ENCODE peak calls at places on chromosomes 7 and 10, in seven cellular contexts. O is thoracic aorta, A is SK-N-SH, P is IMR-90, S is right cardiac atrium, I is lower lobe of right lung, G is upper lobe of right lung. R is an unnamed sample. For H3K9me3, the result is how much of the 10 kb centered on the place peaks cover.

GRCh38 chr7:12623223-12623622 is 52.7 kb downstream of the SCIN start:
- DNase-seq in O (no peak), G (no peak), P (no peak), I (no peak), S (no peak), A (no peak), R (no peak)

GRCh38 chr7:40583653-40584424 is 449.0 kb downstream of the SUGCT start:
- DNase-seq in A (no peak), I (no peak), S (no peak), O (no peak), P (no peak), G (no peak), R (no peak)

GRCh38 chr10:59831658-59832503 is 74.5 kb downstream of the CCDC6 start:
- DNase-seq in S (no peak), P (no peak), A (no peak), O (no peak), G (no peak), I (no peak), R (no peak)

GRCh38 chr7:21568762-21569161 is 25.9 kb downstream of the DNAH11 start:
- DNase-seq in G (no peak), S (no peak), P (no peak), O (no peak), I (no peak), A (peak), R (no peak)

GRCh38 chr7:42263971-42264370 is 27.0 kb upstream of the GLI3 start:
- DNase-seq in P (no peak), G (no peak), S (peak), I (no peak), A (no peak), O (no peak), R (no peak)

GRCh38 chr10:4188406-4188805 is 403.4 kb upstream of the KLF6 start:
- DNase-seq in S (no peak), A (no peak), G (no peak), O (no peak), I (no peak), P (no peak), R (no peak)

GRCh38 chr7:105618016-105618296 is 36.7 kb upstream of the EFCAB10 start:
- DNase-seq in G (peak), A (no peak), I (no peak), P (no peak), S (no peak), O (no peak), R (no peak)

GRCh38 chr7:82677493-82677892 is 233.9 kb upstream of the CACNA2D1 start:
- DNase-seq in A (no peak), P (peak), S (peak), G (no peak), O (no peak), I (no peak), R (peak)

GRCh38 chr7:50721661-50722259 is 60.9 kb downstream of the GRB10 start:
- DNase-seq in A (no peak), P (no peak), O (no peak), I (no peak), S (peak), G (no peak), R (no peak)

GRCh38 chr7:85512802-85513201 is 325.9 kb upstream of the SEMA3D start:
- DNase-seq in I (no peak), G (no peak), O (no peak), A (no peak), P (no peak), S (no peak), R (no peak)

GRCh38 chr7:111486472-111487142 is 75.7 kb downstream of the IMMP2L start:
- DNase-seq in I (no peak), O (no peak), P (peak), G (no peak), S (no peak), A (peak), R (no peak)

DNA sequence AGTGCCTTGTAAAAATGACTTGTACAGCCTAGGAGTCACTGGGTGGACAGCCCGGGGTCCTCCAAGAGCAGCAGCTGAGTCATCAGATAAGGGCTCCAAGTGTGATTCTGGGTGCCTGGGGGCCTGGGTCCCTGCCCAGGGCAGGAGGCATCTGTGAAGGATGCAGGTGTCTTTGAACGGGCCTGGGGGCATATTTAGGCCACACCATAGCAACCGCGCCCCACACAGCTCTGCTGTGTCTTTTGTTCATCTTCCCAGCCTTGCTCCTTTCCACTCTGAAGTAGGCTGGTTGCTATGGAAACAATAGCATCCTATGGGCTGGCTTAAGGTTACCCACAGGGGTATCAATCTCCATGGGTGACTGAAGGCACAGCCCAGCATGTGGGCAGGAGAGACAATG is 324.7 kb downstream of the TCERG1L start:
- DNase-seq in P (no peak), I (no peak), A (no peak), O (no peak), G (no peak), S (no peak), R (no peak)
- H3K9me3 ChIP-seq in P (under half), I (under half), A (under half), O (under half), G (under half), S (under half), R (under half)

GRCh38 chr7:348962-349755 is 59.2 kb downstream of the FOXL3 start:
- DNase-seq in S (peak), O (no peak), G (no peak), I (no peak), A (no peak), P (no peak), R (no peak)
- H3K9me3 ChIP-seq in S (under half), O (under half), G (under half), I (under half), A (under half), P (under half), R (under half)

GRCh38 chr7:6234384-6234783 is 38.0 kb downstream of the CYTH3 start:
- DNase-seq in P (no peak), I (no peak), S (no peak), G (no peak), A (no peak), O (no peak), R (no peak)
- H3K9me3 ChIP-seq in P (under half), I (under half), S (under half), G (under half), A (under half), O (under half), R (under half)

GRCh38 chr7:158228131-158228530 is 359.5 kb downstream of the PTPRN2 start:
- DNase-seq in G (no peak), O (no peak), P (no peak), I (no peak), S (no peak), A (no peak), R (no peak)

GRCh38 chr7:158229945-158230344 is 357.7 kb downstream of the PTPRN2 start:
- DNase-seq in I (no peak), O (no peak), S (no peak), G (no peak), A (no peak), P (no peak), R (no peak)

GRCh38 chr7:158228986-158229385 is 358.6 kb downstream of the PTPRN2 start:
- DNase-seq in G (no peak), A (no peak), S (no peak), I (no peak), O (no peak), P (no peak), R (no peak)

DNA sequence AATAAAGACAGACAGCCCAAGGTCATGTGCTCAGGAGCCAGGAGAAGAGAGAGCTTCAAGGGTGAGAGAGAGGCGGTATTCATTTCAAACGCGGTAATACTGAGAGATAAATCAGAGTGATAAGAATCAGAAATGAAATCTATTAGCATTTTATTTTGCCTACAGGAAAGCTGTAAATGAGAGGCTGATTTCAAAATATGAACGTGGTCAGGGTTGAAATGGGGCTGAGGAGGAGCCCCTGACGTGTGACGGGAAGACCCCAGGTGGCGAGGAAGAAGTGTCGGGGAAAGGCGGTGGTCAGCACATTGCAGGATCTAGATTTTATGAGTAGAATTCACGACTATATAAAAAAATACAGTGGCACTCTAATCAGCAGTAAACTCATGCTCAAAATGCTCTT is 360.4 kb downstream of the PTPRN2 start:
- DNase-seq in O (no peak), P (no peak), G (no peak), I (no peak), S (no peak), A (no peak), R (no peak)
- H3K9me3 ChIP-seq in O (under half), P (under half), G (under half), I (under half), S (under half), A (under half), R (under half)

GRCh38 chr7:258476-259190 is 31.3 kb upstream of the FOXL3 start:
- DNase-seq in A (no peak), S (peak), I (peak), G (peak), P (no peak), O (no peak), R (no peak)

GRCh38 chr7:259191-259505 is 30.8 kb upstream of the FOXL3 start:
- DNase-seq in A (no peak), I (no peak), O (no peak), G (peak), S (peak), P (no peak), R (no peak)

GRCh38 chr7:256461-256940 is 33.5 kb upstream of the FOXL3 start:
- DNase-seq in P (no peak), I (peak), O (no peak), G (peak), A (no peak), S (peak), R (no peak)

GRCh38 chr7:256981-257646 is 32.9 kb upstream of the FOXL3 start:
- DNase-seq in P (no peak), O (no peak), G (peak), I (peak), S (peak), A (no peak), R (no peak)

DNA sequence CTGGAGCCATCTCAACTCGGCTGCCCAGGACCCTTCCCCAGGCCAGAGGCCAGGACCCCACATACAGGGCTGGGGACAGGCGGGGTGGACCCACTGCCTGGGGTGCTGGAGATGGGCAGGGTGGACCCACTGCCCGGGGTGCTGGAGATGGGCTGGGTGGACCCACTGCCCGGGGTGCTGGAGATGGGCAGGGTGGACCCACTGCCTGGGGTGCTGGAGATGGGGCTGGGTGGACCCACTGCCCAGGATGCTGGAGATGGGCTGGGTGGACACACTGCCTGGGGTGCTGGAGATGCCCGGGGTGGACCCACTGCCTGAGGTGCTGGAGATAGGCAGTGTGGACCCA is 32.4 kb upstream of the FOXL3 start:
- DNase-seq in P (no peak), I (peak), G (peak), S (peak), A (no peak), O (no peak), R (no peak)
- H3K9me3 ChIP-seq in P (under half), I (under half), G (under half), S (under half), A (under half), O (under half), R (under half)

DNA sequence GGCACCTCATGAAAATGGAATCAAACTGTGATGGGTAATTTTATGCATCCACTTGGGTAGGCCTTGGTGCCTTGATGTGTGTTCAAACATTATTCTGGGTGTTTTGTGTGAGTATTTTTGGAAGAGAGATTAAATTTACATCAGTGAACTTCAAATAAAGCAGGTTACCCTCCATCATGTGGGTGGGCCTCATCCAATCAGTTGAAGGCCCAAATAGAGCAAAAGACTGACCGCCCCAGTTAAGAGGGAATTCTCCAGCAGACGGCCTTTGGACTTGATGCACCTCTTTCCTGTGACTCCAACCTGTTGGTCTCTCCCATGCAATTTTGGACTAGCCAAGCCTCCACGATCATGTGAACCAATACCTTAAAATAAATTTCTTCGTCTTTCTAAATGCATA is 97.7 kb upstream of the DPP6 start:
- DNase-seq in S (no peak), G (no peak), I (no peak), P (no peak), O (no peak), A (no peak), R (no peak)
- H3K9me3 ChIP-seq in S (under half), G (under half), I (under half), P (under half), O (under half), A (under half), R (under half)

DNA sequence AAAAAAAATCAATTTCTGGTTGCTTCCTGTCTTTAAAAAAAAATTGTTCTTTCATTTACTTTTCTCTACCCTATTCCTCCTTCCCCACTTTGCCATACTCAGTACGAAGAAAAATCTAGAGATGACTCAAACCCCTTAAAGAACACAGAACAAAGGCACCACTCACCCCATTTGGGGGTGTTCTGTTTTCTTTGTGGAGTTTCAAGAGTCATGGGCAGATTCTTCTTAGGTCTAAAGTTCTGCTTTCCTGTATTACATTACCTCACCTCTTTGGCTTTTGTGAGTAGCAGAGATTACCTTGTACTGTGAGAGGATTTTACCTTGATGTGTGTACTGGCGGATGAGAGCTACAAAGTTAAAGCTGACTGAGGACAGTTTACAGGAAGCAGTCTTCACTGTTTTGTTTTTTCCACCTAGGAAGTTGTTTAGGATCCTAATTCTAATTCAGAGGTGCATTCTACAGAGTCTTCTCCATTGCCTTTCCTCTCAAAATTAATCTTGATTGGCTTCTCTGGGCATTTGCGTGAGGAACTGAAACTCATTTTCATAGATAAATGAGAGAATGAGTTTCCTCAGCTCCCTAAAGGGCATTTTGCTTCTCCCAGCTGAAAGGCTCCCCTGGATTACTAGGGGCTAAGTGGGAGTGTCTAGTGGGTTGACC is 20.7 kb downstream of the AVL9 start:
- DNase-seq in O (no peak), P (peak), A (no peak), I (no peak), S (no peak), G (no peak), R (no peak)
- H3K9me3 ChIP-seq in O (under half), P (under half), A (under half), I (under half), S (under half), G (under half), R (under half)

DNA sequence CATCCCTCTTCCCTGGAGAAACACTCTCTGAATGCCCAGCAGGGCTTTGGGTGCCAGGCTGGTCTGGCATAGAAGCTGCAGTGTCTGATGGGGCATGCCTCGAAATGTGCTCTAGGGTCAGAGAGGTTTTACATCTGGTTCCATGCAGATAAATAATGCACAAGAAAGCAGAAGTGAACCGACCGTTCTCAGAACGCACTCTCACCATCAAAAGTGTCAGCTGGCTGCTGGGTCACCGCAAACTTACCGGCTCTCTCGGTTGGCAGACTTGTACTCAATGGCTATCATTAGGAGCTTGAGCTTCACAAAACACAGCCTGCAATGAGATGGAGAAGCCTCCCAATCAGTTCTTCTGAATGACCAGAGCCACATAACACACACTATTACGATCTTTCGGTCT is 610.0 kb downstream of the KCNMA1 start:
- DNase-seq in O (no peak), I (no peak), G (no peak), A (no peak), S (no peak), P (no peak), R (no peak)
- H3K9me3 ChIP-seq in O (under half), I (under half), G (under half), A (under half), S (under half), P (under half), R (under half)